ENCODE peak calls at places on chromosomes 13 and 19, in six cellular contexts. E, M, Z, T, D and Y are unnamed samples.

GRCh38 chr19:46958542-46958941 is 61.1 kb upstream of the NPAS1 start:
- DNase-seq in Z (no peak), D (peak; percentile 24), M (no peak), E (no peak), T (no peak), Y (no peak)

GRCh38 chr13:46345866-46346265 is 41.2 kb downstream of the RUBCNL start:
- DNase-seq in Z (no peak), D (no peak), M (no peak), E (no peak), T (no peak), Y (no peak)

GRCh38 chr19:5364674-5365073 is 24.1 kb upstream of the PTPRS start:
- DNase-seq in Z (no peak), M (peak; percentile 22), D (peak; percentile 57), E (no peak), T (no peak), Y (peak; percentile 41)

GRCh38 chr13:46386996-46387851 is at the start of gene RUBCNL:
- DNase-seq in Z (peak; percentile 37), D (peak; percentile 84), T (no peak), E (no peak), M (peak; percentile 53), Y (peak; percentile 46)

GRCh38 chr19:19543101-19543500 is 5.0 kb downstream of the CILP2 start:
- DNase-seq in Z (no peak), M (no peak), T (no peak), E (no peak), D (no peak), Y (no peak)

GRCh38 chr13:51764184-51765141 is 39.5 kb downstream of the DHRS12 start:
- DNase-seq in E (peak; percentile 77), D (no peak), M (no peak), Z (peak; percentile 74), T (peak; percentile 52), Y (peak; percentile 50)

GRCh38 chr13:30037766-30038165 is 187.3 kb upstream of the UBL3 start:
- DNase-seq in Z (no peak), E (no peak), M (no peak), T (no peak), D (no peak), Y (no peak)

GRCh38 chr13:95485045-95485517 is 67.4 kb upstream of the CLDN10 start:
- DNase-seq in M (no peak), D (no peak), T (no peak), E (no peak), Z (no peak), Y (no peak)

GRCh38 chr13:51501592-51502205 is 48.9 kb upstream of the INTS6 start:
- DNase-seq in Z (no peak), D (no peak), M (no peak), T (no peak), E (no peak), Y (no peak)

GRCh38 chr19:45451181-45451849 is 16.5 kb upstream of the FOSB start:
- DNase-seq in T (peak; percentile 69), Z (peak; percentile 29), M (no peak), D (no peak), E (no peak), Y (peak; percentile 40)

GRCh38 chr13:45078003-45078402 is 42.3 kb upstream of the GTF2F2 start:
- DNase-seq in M (no peak), D (no peak), Z (no peak), E (no peak), T (no peak), Y (no peak)

GRCh38 chr13:84136582-84136981 is 254.3 kb upstream of the SLITRK1 start:
- DNase-seq in M (no peak), D (no peak), E (no peak), T (no peak), Z (no peak), Y (no peak)

GRCh38 chr13:97780486-97780885 is 173.0 kb upstream of the IPO5 start:
- DNase-seq in M (no peak), D (no peak), T (no peak), Z (no peak), E (no peak), Y (no peak)

GRCh38 chr13:51581148-51581820 is 3.0 kb upstream of the WDFY2 start:
- DNase-seq in Z (no peak), E (no peak), D (no peak), T (no peak), M (no peak), Y (no peak)

GRCh38 chr13:114151565-114152284 is 19.3 kb upstream of the RASA3 start:
- DNase-seq in T (peak; percentile 65), Z (peak; percentile 62), D (no peak), M (no peak), E (no peak), Y (no peak)

GRCh38 chr19:49157445-49158224 is at the start of gene TRPM4:
- DNase-seq in T (no peak), E (no peak), D (peak; percentile 96), M (peak; percentile 81), Z (peak; percentile 92), Y (peak; percentile 96)

GRCh38 chr19:13999085-13999484 is 7.0 kb downstream of the RFX1 start:
- DNase-seq in M (no peak), E (no peak), D (no peak), Z (no peak), T (no peak), Y (no peak)

GRCh38 chr13:46114599-46114998 is 9.8 kb upstream of the CPB2 start:
- DNase-seq in Z (no peak), M (no peak), T (no peak), E (no peak), D (no peak), Y (no peak)

GRCh38 chr13:97627566-97627965 is 193.6 kb downstream of the RAP2A start:
- DNase-seq in Z (peak; percentile 69), E (peak; percentile 79), D (peak; percentile 20), M (no peak), T (no peak), Y (peak; percentile 54)

GRCh38 chr13:44243198-44243852 is 130.3 kb upstream of the SERP2 start:
- DNase-seq in M (peak; percentile 9), E (no peak), Z (peak; percentile 43), T (peak; percentile 28), D (peak; percentile 59), Y (no peak)

GRCh38 chr13:39600766-39601165 is 2.2 kb downstream of the LHFPL6 start:
- DNase-seq in T (no peak), M (peak; percentile 23), Z (peak; percentile 21), D (peak; percentile 62), E (no peak), Y (no peak)

GRCh38 chr19:18306209-18306902 is 16.5 kb downstream of the LSM4 start:
- DNase-seq in Z (no peak), T (no peak), E (no peak), D (no peak), M (no peak), Y (no peak)

GRCh38 chr13:113864303-113864890 is 521 bp upstream of the GAS6 start:
- DNase-seq in M (no peak), T (no peak), E (no peak), Z (no peak), D (no peak), Y (no peak)

GRCh38 chr13:41848435-41849255 is 112.3 kb downstream of the VWA8 start:
- DNase-seq in Z (no peak), M (no peak), D (no peak), E (no peak), T (no peak), Y (no peak)

GRCh38 chr13:73902847-73903246 is 231.4 kb downstream of the KLF12 start:
- DNase-seq in Z (no peak), T (no peak), M (no peak), E (no peak), D (no peak), Y (no peak)

GRCh38 chr13:73902296-73902695 is 231.9 kb downstream of the KLF12 start:
- DNase-seq in Z (no peak), T (no peak), M (no peak), D (no peak), E (no peak), Y (no peak)

GRCh38 chr13:73898899-73899298 is 235.3 kb downstream of the KLF12 start:
- DNase-seq in T (no peak), M (no peak), D (no peak), E (no peak), Z (no peak), Y (no peak)

GRCh38 chr13:73901324-73902068 is 232.7 kb downstream of the KLF12 start:
- DNase-seq in E (no peak), Z (no peak), M (no peak), D (no peak), T (no peak), Y (no peak)

GRCh38 chr13:73900591-73900990 is 233.6 kb downstream of the KLF12 start:
- DNase-seq in D (no peak), Z (no peak), E (no peak), M (no peak), T (no peak), Y (no peak)
- TF ChIP-seq CTCF in D (no peak), Z (no peak), E (no peak), M (no peak), T (no peak), Y (no peak)

GRCh38 chr19:11195169-11195568 is 2.2 kb downstream of the KANK2 start:
- DNase-seq in E (no peak), M (no peak), T (no peak), Z (no peak), D (no peak), Y (no peak)

GRCh38 chr19:11194173-11194572 is 3.2 kb downstream of the KANK2 start:
- DNase-seq in Z (no peak), D (no peak), E (no peak), T (no peak), M (no peak), Y (no peak)

GRCh38 chr19:11194657-11195056 is 2.7 kb downstream of the KANK2 start:
- DNase-seq in M (no peak), T (no peak), E (no peak), D (no peak), Z (no peak), Y (no peak)

GRCh38 chr19:11196406-11197287 is 698 bp downstream of the KANK2 start:
- DNase-seq in Z (peak; percentile 55), E (no peak), M (no peak), D (peak; percentile 57), T (no peak), Y (peak; percentile 54)

GRCh38 chr19:11195681-11196080 is 1.7 kb downstream of the KANK2 start:
- DNase-seq in D (no peak), M (no peak), T (no peak), Z (no peak), E (no peak), Y (no peak)
- TF ChIP-seq CTCF in D (no peak), M (no peak), T (no peak), Z (no peak), E (no peak), Y (no peak)

DNA sequence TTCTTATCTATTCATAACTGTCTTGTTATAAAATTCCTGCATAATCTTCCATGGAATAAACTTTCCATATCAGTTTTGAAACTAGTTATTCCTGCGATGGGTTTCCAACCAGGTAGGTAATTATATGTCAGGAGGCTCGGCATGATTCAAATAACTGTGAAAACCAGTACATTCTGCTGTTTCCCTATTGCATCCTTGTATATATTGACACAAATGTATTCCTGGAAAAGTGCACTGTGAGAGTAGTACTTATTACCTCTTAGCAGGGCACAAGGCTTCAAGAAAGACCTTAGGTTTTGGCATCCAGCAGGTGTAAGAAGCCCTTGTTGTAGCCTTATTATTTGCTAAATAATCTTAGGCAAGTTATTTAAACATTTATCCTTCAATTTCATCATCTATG is 1131.3 kb upstream of the ATXN8OS start:
- DNase-seq in M (no peak), E (no peak), T (no peak), D (no peak), Z (no peak), Y (no peak)
- TF ChIP-seq CTCF in M (no peak), E (no peak), T (no peak), D (no peak), Z (no peak), Y (no peak)

DNA sequence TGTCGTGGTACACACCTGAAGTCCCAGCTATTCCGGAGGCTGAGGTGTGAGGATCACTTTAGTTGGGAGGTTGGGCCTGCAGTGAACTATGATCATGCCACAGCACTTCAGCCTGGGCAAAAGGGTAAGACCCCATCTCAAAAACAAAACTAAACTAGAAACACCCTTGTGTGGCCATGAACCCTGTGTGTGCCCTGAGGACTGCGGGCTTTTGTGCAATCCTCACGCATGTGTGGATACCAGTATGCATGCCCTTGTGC is 1.1 kb upstream of the EGLN2 start:
- DNase-seq in E (no peak), T (no peak), M (no peak), D (no peak), Z (no peak), Y (no peak)
- TF ChIP-seq CTCF in E (no peak), T (no peak), M (no peak), D (no peak), Z (no peak), Y (no peak)